ENCODE peak calls at places on chromosomes 16 and 17, in seven cellular contexts. One of them, this sample, is unnamed.

GRCh38 chr16:18059089-18059488 is 277.4 kb downstream of the NPIPA8 start:
- DNase-seq in choroid plexus epithelial cell: no peak
- DNase-seq in lower leg skin: no peak
- DNase-seq in progenitor cell of endocrine pancreas: no peak
- DNase-seq in foreskin keratinocyte: no peak
- DNase-seq in transverse colon: no peak
- DNase-seq in GM06990: no peak
- DNase-seq in this sample: no peak

GRCh38 chr17:218711-219110 is 37.3 kb upstream of the DOC2B start:
- DNase-seq in choroid plexus epithelial cell: no peak
- DNase-seq in lower leg skin: no peak
- DNase-seq in progenitor cell of endocrine pancreas: no peak
- DNase-seq in foreskin keratinocyte: no peak
- DNase-seq in transverse colon: no peak
- DNase-seq in GM06990: no peak
- DNase-seq in this sample: no peak

GRCh38 chr17:3923466-3924190 is 7.4 kb upstream of the P2RX1 start:
- DNase-seq in choroid plexus epithelial cell: no peak
- DNase-seq in lower leg skin: no peak
- DNase-seq in progenitor cell of endocrine pancreas: no peak
- DNase-seq in foreskin keratinocyte: no peak
- DNase-seq in transverse colon: no peak
- DNase-seq in GM06990: no peak
- DNase-seq in this sample: no peak

GRCh38 chr16:1142911-1143310 is 10.0 kb upstream of the CACNA1H start:
- DNase-seq in choroid plexus epithelial cell: no peak
- DNase-seq in lower leg skin: no peak
- DNase-seq in progenitor cell of endocrine pancreas: no peak
- DNase-seq in foreskin keratinocyte: no peak
- DNase-seq in transverse colon: no peak
- DNase-seq in GM06990: no peak
- DNase-seq in this sample: no peak

GRCh38 chr16:27551046-27551445 is 1.1 kb downstream of the KATNIP start:
- DNase-seq in choroid plexus epithelial cell: no peak
- DNase-seq in lower leg skin: no peak
- DNase-seq in progenitor cell of endocrine pancreas: no peak
- DNase-seq in foreskin keratinocyte: no peak
- DNase-seq in transverse colon: no peak
- DNase-seq in GM06990: no peak
- DNase-seq in this sample: no peak

GRCh38 chr17:47694818-47695663 is 1.1 kb downstream of the TBKBP1 start:
- DNase-seq in choroid plexus epithelial cell: peak
- DNase-seq in lower leg skin: peak
- DNase-seq in progenitor cell of endocrine pancreas: no peak
- DNase-seq in foreskin keratinocyte: peak
- DNase-seq in transverse colon: peak
- DNase-seq in GM06990: no peak
- DNase-seq in this sample: no peak

GRCh38 chr16:89295915-89296314 is 78.4 kb downstream of the ZNF778 start:
- DNase-seq in choroid plexus epithelial cell: no peak
- DNase-seq in lower leg skin: no peak
- DNase-seq in progenitor cell of endocrine pancreas: no peak
- DNase-seq in foreskin keratinocyte: no peak
- DNase-seq in transverse colon: no peak
- DNase-seq in GM06990: no peak
- DNase-seq in this sample: no peak

GRCh38 chr16:15604460-15605390 is 38.2 kb downstream of the MARF1 start:
- DNase-seq in choroid plexus epithelial cell: no peak
- DNase-seq in lower leg skin: peak
- DNase-seq in progenitor cell of endocrine pancreas: no peak
- DNase-seq in foreskin keratinocyte: no peak
- DNase-seq in transverse colon: no peak
- DNase-seq in GM06990: no peak
- DNase-seq in this sample: no peak

GRCh38 chr17:39132192-39132600 is 19.2 kb downstream of the PLXDC1 start:
- DNase-seq in choroid plexus epithelial cell: peak
- DNase-seq in lower leg skin: no peak
- DNase-seq in progenitor cell of endocrine pancreas: no peak
- DNase-seq in foreskin keratinocyte: peak
- DNase-seq in transverse colon: no peak
- DNase-seq in GM06990: no peak
- DNase-seq in this sample: no peak

GRCh38 chr16:80974649-80975376 is 31.9 kb downstream of the CMC2 start:
- DNase-seq in choroid plexus epithelial cell: peak
- DNase-seq in lower leg skin: no peak
- DNase-seq in progenitor cell of endocrine pancreas: no peak
- DNase-seq in foreskin keratinocyte: no peak
- DNase-seq in transverse colon: no peak
- DNase-seq in GM06990: no peak
- DNase-seq in this sample: no peak

GRCh38 chr17:15892679-15893332 is 52.1 kb upstream of the ADORA2B start:
- DNase-seq in choroid plexus epithelial cell: peak
- DNase-seq in lower leg skin: peak
- DNase-seq in progenitor cell of endocrine pancreas: no peak
- DNase-seq in foreskin keratinocyte: no peak
- DNase-seq in transverse colon: no peak
- DNase-seq in GM06990: no peak
- DNase-seq in this sample: no peak

GRCh38 chr16:23188911-23189310 is 6.4 kb downstream of the SCNN1G start:
- DNase-seq in choroid plexus epithelial cell: no peak
- DNase-seq in lower leg skin: no peak
- DNase-seq in progenitor cell of endocrine pancreas: no peak
- DNase-seq in foreskin keratinocyte: no peak
- DNase-seq in transverse colon: no peak
- DNase-seq in GM06990: no peak
- DNase-seq in this sample: no peak

GRCh38 chr17:27559996-27560481 is 70.9 kb upstream of the LGALS9 start:
- DNase-seq in choroid plexus epithelial cell: peak
- DNase-seq in lower leg skin: peak
- DNase-seq in progenitor cell of endocrine pancreas: no peak
- DNase-seq in foreskin keratinocyte: peak
- DNase-seq in transverse colon: peak
- DNase-seq in GM06990: no peak
- DNase-seq in this sample: no peak

GRCh38 chr16:88626646-88627045 is 11.7 kb upstream of the IL17C start:
- DNase-seq in choroid plexus epithelial cell: no peak
- DNase-seq in lower leg skin: no peak
- DNase-seq in progenitor cell of endocrine pancreas: no peak
- DNase-seq in foreskin keratinocyte: no peak
- DNase-seq in transverse colon: no peak
- DNase-seq in GM06990: no peak
- DNase-seq in this sample: no peak

GRCh38 chr17:83198366-83199341 is 119.2 kb downstream of the METRNL start:
- DNase-seq in choroid plexus epithelial cell: no peak
- DNase-seq in lower leg skin: peak
- DNase-seq in progenitor cell of endocrine pancreas: no peak
- DNase-seq in foreskin keratinocyte: no peak
- DNase-seq in transverse colon: no peak
- DNase-seq in GM06990: no peak
- DNase-seq in this sample: no peak

GRCh38 chr17:65085397-65085796 is 28.9 kb upstream of the GNA13 start:
- DNase-seq in choroid plexus epithelial cell: no peak
- DNase-seq in lower leg skin: no peak
- DNase-seq in progenitor cell of endocrine pancreas: no peak
- DNase-seq in foreskin keratinocyte: no peak
- DNase-seq in transverse colon: no peak
- DNase-seq in GM06990: no peak
- DNase-seq in this sample: no peak

GRCh38 chr16:1323296-1324239 is 9.9 kb upstream of the BAIAP3 start:
- DNase-seq in choroid plexus epithelial cell: no peak
- DNase-seq in lower leg skin: no peak
- DNase-seq in progenitor cell of endocrine pancreas: no peak
- DNase-seq in foreskin keratinocyte: no peak
- DNase-seq in transverse colon: no peak
- DNase-seq in GM06990: no peak
- DNase-seq in this sample: no peak

GRCh38 chr16:78483124-78483992 is 383.9 kb downstream of the WWOX start:
- DNase-seq in choroid plexus epithelial cell: no peak
- DNase-seq in lower leg skin: no peak
- DNase-seq in progenitor cell of endocrine pancreas: peak
- DNase-seq in foreskin keratinocyte: no peak
- DNase-seq in transverse colon: no peak
- DNase-seq in GM06990: no peak
- DNase-seq in this sample: no peak

GRCh38 chr17:40445769-40446468 is 2.7 kb downstream of the IGFBP4 start:
- DNase-seq in choroid plexus epithelial cell: peak
- DNase-seq in lower leg skin: no peak
- DNase-seq in progenitor cell of endocrine pancreas: no peak
- DNase-seq in foreskin keratinocyte: no peak
- DNase-seq in transverse colon: no peak
- DNase-seq in GM06990: no peak
- DNase-seq in this sample: no peak

GRCh38 chr17:40447148-40447644 is 3.9 kb downstream of the IGFBP4 start:
- DNase-seq in choroid plexus epithelial cell: peak
- DNase-seq in lower leg skin: no peak
- DNase-seq in progenitor cell of endocrine pancreas: no peak
- DNase-seq in foreskin keratinocyte: no peak
- DNase-seq in transverse colon: no peak
- DNase-seq in GM06990: no peak
- DNase-seq in this sample: no peak

GRCh38 chr17:40443196-40443987 is at the start of gene IGFBP4:
- DNase-seq in choroid plexus epithelial cell: peak
- DNase-seq in lower leg skin: peak
- DNase-seq in progenitor cell of endocrine pancreas: peak
- DNase-seq in foreskin keratinocyte: peak
- DNase-seq in transverse colon: peak
- DNase-seq in GM06990: peak
- DNase-seq in this sample: peak

GRCh38 chr17:40442392-40443195 is 656 bp upstream of the IGFBP4 start:
- DNase-seq in choroid plexus epithelial cell: peak
- DNase-seq in lower leg skin: no peak
- DNase-seq in progenitor cell of endocrine pancreas: no peak
- DNase-seq in foreskin keratinocyte: no peak
- DNase-seq in transverse colon: peak
- DNase-seq in GM06990: no peak
- DNase-seq in this sample: no peak

DNA sequence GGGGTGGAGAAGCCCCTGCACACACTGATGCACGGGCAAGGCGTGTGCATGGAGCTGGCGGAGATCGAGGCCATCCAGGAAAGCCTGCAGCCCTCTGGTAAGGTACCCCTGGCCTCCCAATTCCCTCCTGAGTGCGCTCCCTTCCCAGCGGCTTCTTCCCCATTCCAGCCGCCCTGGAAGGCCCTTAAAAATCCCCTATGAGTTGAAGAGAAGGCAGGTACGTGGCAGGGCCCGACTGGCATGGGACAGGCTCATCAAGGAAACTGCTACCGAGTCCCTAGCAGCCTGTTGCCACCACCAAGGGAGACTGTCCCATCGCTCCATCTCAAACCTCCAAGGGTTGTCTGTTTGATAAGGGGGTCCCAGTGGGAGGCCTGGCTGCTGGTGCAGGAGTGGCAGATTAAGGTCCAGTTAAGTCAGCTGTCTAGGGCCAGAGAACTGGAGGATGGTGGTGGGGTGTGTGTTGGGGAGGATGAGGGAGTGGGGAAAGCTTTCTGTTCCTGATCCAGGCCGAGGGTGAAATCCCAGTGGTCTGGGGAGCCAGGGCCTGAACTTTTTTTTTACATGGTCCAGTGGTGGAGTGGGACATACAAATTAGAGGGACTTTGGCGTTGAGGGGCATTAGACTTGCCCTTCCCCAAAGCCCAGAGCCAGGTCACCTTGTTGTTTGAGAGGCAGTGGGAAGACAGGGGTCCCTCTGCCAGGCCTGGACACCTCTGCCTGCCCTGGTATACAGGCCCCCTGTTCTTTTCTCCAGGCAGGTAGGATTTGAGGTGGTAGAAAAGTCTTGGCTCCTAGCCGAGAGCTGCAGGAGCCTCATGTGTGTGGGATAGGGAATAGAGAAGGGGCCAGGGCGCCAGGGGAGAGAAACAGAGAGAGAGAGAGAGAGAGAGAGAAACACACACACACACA is 994 bp downstream of the IGFBP4 start:
- DNase-seq in choroid plexus epithelial cell: peak
- DNase-seq in lower leg skin: no peak
- DNase-seq in progenitor cell of endocrine pancreas: no peak
- DNase-seq in foreskin keratinocyte: peak
- DNase-seq in transverse colon: peak
- DNase-seq in GM06990: peak
- DNase-seq in this sample: no peak
- TF ChIP-seq CTCF in choroid plexus epithelial cell: no peak
- TF ChIP-seq CTCF in lower leg skin: no peak
- TF ChIP-seq CTCF in progenitor cell of endocrine pancreas: no peak
- TF ChIP-seq CTCF in foreskin keratinocyte: no peak
- TF ChIP-seq CTCF in transverse colon: no peak
- TF ChIP-seq CTCF in GM06990: no peak
- TF ChIP-seq CTCF in this sample: peak

GRCh38 chr16:50610331-50611262 is 62.4 kb downstream of the NKD1 start:
- DNase-seq in choroid plexus epithelial cell: no peak
- DNase-seq in lower leg skin: no peak
- DNase-seq in progenitor cell of endocrine pancreas: no peak
- DNase-seq in foreskin keratinocyte: no peak
- DNase-seq in transverse colon: no peak
- DNase-seq in GM06990: no peak
- DNase-seq in this sample: no peak
- TF ChIP-seq CTCF in choroid plexus epithelial cell: peak
- TF ChIP-seq CTCF in lower leg skin: no peak
- TF ChIP-seq CTCF in progenitor cell of endocrine pancreas: peak
- TF ChIP-seq CTCF in foreskin keratinocyte: no peak
- TF ChIP-seq CTCF in transverse colon: no peak
- TF ChIP-seq CTCF in GM06990: no peak
- TF ChIP-seq CTCF in this sample: no peak

GRCh38 chr17:81287155-81287554 is 8.0 kb downstream of the SLC38A10 start:
- DNase-seq in choroid plexus epithelial cell: no peak
- DNase-seq in lower leg skin: no peak
- DNase-seq in progenitor cell of endocrine pancreas: no peak
- DNase-seq in foreskin keratinocyte: no peak
- DNase-seq in transverse colon: no peak
- DNase-seq in GM06990: no peak
- DNase-seq in this sample: no peak
- TF ChIP-seq CTCF in choroid plexus epithelial cell: no peak
- TF ChIP-seq CTCF in lower leg skin: no peak
- TF ChIP-seq CTCF in progenitor cell of endocrine pancreas: no peak
- TF ChIP-seq CTCF in foreskin keratinocyte: no peak
- TF ChIP-seq CTCF in transverse colon: no peak
- TF ChIP-seq CTCF in GM06990: no peak
- TF ChIP-seq CTCF in this sample: no peak

GRCh38 chr16:50378417-50378816 is 9.6 kb upstream of the BRD7 start:
- DNase-seq in choroid plexus epithelial cell: no peak
- DNase-seq in lower leg skin: no peak
- DNase-seq in progenitor cell of endocrine pancreas: no peak
- DNase-seq in foreskin keratinocyte: no peak
- DNase-seq in transverse colon: no peak
- DNase-seq in GM06990: no peak
- DNase-seq in this sample: no peak

GRCh38 chr16:50384500-50385122 is 15.8 kb upstream of the BRD7 start:
- DNase-seq in choroid plexus epithelial cell: no peak
- DNase-seq in lower leg skin: peak
- DNase-seq in progenitor cell of endocrine pancreas: no peak
- DNase-seq in foreskin keratinocyte: no peak
- DNase-seq in transverse colon: no peak
- DNase-seq in GM06990: no peak
- DNase-seq in this sample: no peak

GRCh38 chr16:50386139-50386538 is 17.4 kb upstream of the BRD7 start:
- DNase-seq in choroid plexus epithelial cell: no peak
- DNase-seq in lower leg skin: no peak
- DNase-seq in progenitor cell of endocrine pancreas: no peak
- DNase-seq in foreskin keratinocyte: no peak
- DNase-seq in transverse colon: no peak
- DNase-seq in GM06990: no peak
- DNase-seq in this sample: no peak

GRCh38 chr16:50376997-50377396 is 8.2 kb upstream of the BRD7 start:
- DNase-seq in choroid plexus epithelial cell: no peak
- DNase-seq in lower leg skin: no peak
- DNase-seq in progenitor cell of endocrine pancreas: no peak
- DNase-seq in foreskin keratinocyte: no peak
- DNase-seq in transverse colon: no peak
- DNase-seq in GM06990: no peak
- DNase-seq in this sample: no peak

GRCh38 chr16:50381679-50382440 is 13.1 kb upstream of the BRD7 start:
- DNase-seq in choroid plexus epithelial cell: no peak
- DNase-seq in lower leg skin: peak
- DNase-seq in progenitor cell of endocrine pancreas: no peak
- DNase-seq in foreskin keratinocyte: no peak
- DNase-seq in transverse colon: no peak
- DNase-seq in GM06990: no peak
- DNase-seq in this sample: no peak
- TF ChIP-seq CTCF in choroid plexus epithelial cell: peak
- TF ChIP-seq CTCF in lower leg skin: no peak
- TF ChIP-seq CTCF in progenitor cell of endocrine pancreas: peak
- TF ChIP-seq CTCF in foreskin keratinocyte: no peak
- TF ChIP-seq CTCF in transverse colon: no peak
- TF ChIP-seq CTCF in GM06990: peak
- TF ChIP-seq CTCF in this sample: no peak

This sample was measured in osteocyte.